ENCODE peak calls at places on chromosomes 5 and 9, in ten cellular contexts. G is cardiac fibroblast, A is colonic mucosa, Q is GM20000, T is BE2C, N is HL-60, R is GM12878, S is RWPE1, F is brain microvascular endothelial cell, P is breast epithelium. K is an unnamed sample.

GRCh38 chr9:72203205-72203803 is 54.1 kb downstream of the GDA start:
- DNase-seq in G (peak), A (peak), Q (peak), T (peak), N (peak), R (no peak), S (peak), F (peak), P (no peak), K (no peak)

GRCh38 chr9:137878146-137878941 is 762 bp downstream of the CACNA1B start:
- DNase-seq in G (peak), A (no peak), Q (peak), T (no peak), N (no peak), R (no peak), S (peak), F (peak), P (no peak), K (no peak)

GRCh38 chr5:57232293-57233033 is 58.6 kb downstream of the GPBP1 start:
- DNase-seq in G (peak), A (no peak), Q (no peak), T (no peak), N (no peak), R (no peak), S (no peak), F (no peak), P (no peak), K (no peak)

GRCh38 chr5:671459-672328 is 21.5 kb downstream of the TPPP start:
- DNase-seq in G (peak), A (peak), Q (peak), T (peak), N (peak), R (no peak), S (peak), F (peak), P (no peak), K (no peak)

GRCh38 chr5:135026645-135027317 is 7.2 kb downstream of the PITX1 start:
- DNase-seq in G (no peak), A (no peak), Q (no peak), T (no peak), N (no peak), R (no peak), S (no peak), F (no peak), P (no peak), K (no peak)

GRCh38 chr9:33143241-33143642 is 23.9 kb downstream of the B4GALT1 start:
- DNase-seq in G (peak), A (no peak), Q (no peak), T (no peak), N (peak), R (no peak), S (no peak), F (no peak), P (no peak), K (peak)

GRCh38 chr9:86303316-86303975 is 21.1 kb upstream of the ISCA1 start:
- DNase-seq in G (peak), A (no peak), Q (no peak), T (no peak), N (no peak), R (no peak), S (peak), F (no peak), P (no peak), K (no peak)

GRCh38 chr9:136927343-136928261 is 16.9 kb downstream of the FBXW5 start:
- DNase-seq in G (peak), A (no peak), Q (no peak), T (no peak), N (no peak), R (no peak), S (no peak), F (peak), P (no peak), K (no peak)

GRCh38 chr5:154249786-154250185 is 59.3 kb downstream of the GALNT10 start:
- DNase-seq in G (no peak), A (no peak), Q (no peak), T (no peak), N (no peak), R (no peak), S (no peak), F (no peak), P (no peak), K (no peak)

GRCh38 chr9:98195671-98196070 is 3.2 kb upstream of the CORO2A start:
- DNase-seq in G (no peak), A (no peak), Q (no peak), T (no peak), N (no peak), R (no peak), S (no peak), F (no peak), P (no peak), K (no peak)

GRCh38 chr9:104895572-104895971 is 32.4 kb downstream of the ABCA1 start:
- DNase-seq in G (peak), A (no peak), Q (no peak), T (no peak), N (no peak), R (no peak), S (peak), F (peak), P (no peak), K (no peak)

GRCh38 chr9:130845901-130846381 is 10.9 kb downstream of the ABL1 start:
- DNase-seq in G (peak), A (no peak), Q (no peak), T (no peak), N (no peak), R (no peak), S (peak), F (peak), P (no peak), K (no peak)

GRCh38 chr5:174446988-174447387 is 277.4 kb upstream of the MSX2 start:
- DNase-seq in G (no peak), A (no peak), Q (no peak), T (no peak), N (no peak), R (no peak), S (no peak), F (no peak), P (no peak), K (no peak)

GRCh38 chr5:103434057-103434456 is 128.5 kb downstream of the NUDT12 start:
- DNase-seq in G (no peak), A (no peak), Q (no peak), T (peak), N (no peak), R (no peak), S (no peak), F (no peak), P (no peak), K (no peak)

GRCh38 chr5:158751961-158752655 is 347.6 kb downstream of the EBF1 start:
- DNase-seq in G (no peak), A (no peak), Q (peak), T (no peak), N (no peak), R (peak), S (no peak), F (no peak), P (no peak), K (no peak)

GRCh38 chr5:144121577-144121976 is 48.9 kb downstream of the YIPF5 start:
- DNase-seq in G (peak), A (no peak), Q (no peak), T (no peak), N (no peak), R (no peak), S (no peak), F (no peak), P (no peak), K (no peak)

GRCh38 chr5:169889572-169889971 is 90.7 kb downstream of the INSYN2B start:
- DNase-seq in G (no peak), A (no peak), Q (no peak), T (no peak), N (no peak), R (no peak), S (no peak), F (no peak), P (no peak), K (no peak)

GRCh38 chr9:26870292-26870691 is 22.3 kb downstream of the CAAP1 start:
- DNase-seq in G (peak), A (no peak), Q (no peak), T (no peak), N (no peak), R (no peak), S (no peak), F (peak), P (no peak), K (no peak)

GRCh38 chr9:101639301-101639700 is 44.5 kb upstream of the PPP3R2 start:
- DNase-seq in G (no peak), A (no peak), Q (no peak), T (no peak), N (no peak), R (no peak), S (no peak), F (no peak), P (no peak), K (no peak)

GRCh38 chr5:38450627-38451371 is 105.6 kb downstream of the LIFR start:
- DNase-seq in G (no peak), A (no peak), Q (no peak), T (no peak), N (no peak), R (no peak), S (no peak), F (no peak), P (no peak), K (no peak)

DNA sequence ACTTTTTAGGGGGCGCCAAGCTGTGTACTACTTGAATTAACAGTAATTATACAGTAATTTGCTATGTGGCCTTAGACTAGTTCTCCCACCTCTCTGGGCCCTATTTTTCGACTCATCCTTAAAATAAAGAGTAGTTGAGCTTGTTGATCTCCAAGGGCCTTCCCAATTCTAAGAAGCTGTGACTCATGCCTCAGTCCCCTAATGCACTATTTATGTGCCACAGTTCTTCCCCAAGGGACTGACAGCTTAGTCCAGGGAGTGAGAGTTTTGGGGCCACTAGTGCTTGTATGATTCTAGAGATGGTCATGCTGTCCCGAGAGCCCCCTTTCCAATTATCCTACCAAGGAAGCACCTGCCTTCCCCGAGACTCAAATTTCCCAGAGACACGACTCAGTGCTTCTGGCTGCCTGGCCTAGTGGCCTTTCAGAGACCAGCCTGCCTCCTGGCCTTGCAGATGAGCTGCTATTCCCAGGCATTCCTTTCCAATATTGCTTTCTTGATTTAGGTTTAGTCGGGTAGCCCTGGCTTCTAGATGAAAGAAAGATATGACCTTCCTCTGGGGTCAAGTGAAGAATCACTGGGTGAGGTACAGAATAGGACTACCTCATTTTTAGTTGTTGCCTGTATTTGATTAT is 149.8 kb downstream of the PAPPA start:
- DNase-seq in G (peak), A (no peak), Q (no peak), T (no peak), N (no peak), R (no peak), S (no peak), F (no peak), P (no peak), K (no peak)
- TF ChIP-seq CTCF in G (no peak), A (no peak), Q (no peak), T (no peak), N (no peak), R (no peak), S (no peak), F (no peak), P (no peak), K (no peak)

GRCh38 chr9:84862786-84863185 is 193.3 kb downstream of the NTRK2 start:
- DNase-seq in G (peak), A (no peak), Q (no peak), T (no peak), N (no peak), R (no peak), S (peak), F (peak), P (no peak), K (no peak)
- TF ChIP-seq CTCF in G (no peak), A (no peak), Q (no peak), T (no peak), N (no peak), R (no peak), S (no peak), F (no peak), P (no peak), K (no peak)

DNA sequence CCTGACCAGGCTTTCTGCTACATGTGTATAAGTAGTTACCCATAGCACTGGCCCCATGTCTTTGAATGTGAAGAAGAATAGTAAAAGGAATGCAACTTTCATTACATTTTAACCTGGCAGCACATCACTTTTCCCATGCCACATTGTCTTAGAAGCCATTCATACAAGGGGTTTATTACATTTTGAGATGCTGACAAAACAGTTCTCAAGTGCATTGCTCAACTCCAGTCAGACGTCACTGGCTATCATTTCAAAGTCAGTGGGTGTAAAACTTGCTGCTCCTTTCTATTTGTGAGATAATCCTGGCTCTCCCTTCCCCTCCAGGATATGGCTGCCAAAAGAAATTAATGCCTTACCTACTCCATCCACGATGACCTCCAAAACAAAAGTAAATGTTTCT is 97.0 kb upstream of the VCAN start:
- DNase-seq in G (peak), A (no peak), Q (no peak), T (no peak), N (no peak), R (no peak), S (no peak), F (no peak), P (no peak), K (no peak)
- TF ChIP-seq CTCF in G (no peak), A (no peak), Q (no peak), T (no peak), N (no peak), R (no peak), S (no peak), F (no peak), P (no peak), K (no peak)

GRCh38 chr5:55855509-55855908 is 4.4 kb downstream of the IL31RA start:
- DNase-seq in G (peak), A (no peak), Q (peak), T (no peak), N (no peak), R (no peak), S (no peak), F (no peak), P (no peak), K (no peak)
- TF ChIP-seq CTCF in G (no peak), A (no peak), Q (no peak), T (no peak), N (no peak), R (no peak), S (no peak), F (peak), P (no peak), K (no peak)

DNA sequence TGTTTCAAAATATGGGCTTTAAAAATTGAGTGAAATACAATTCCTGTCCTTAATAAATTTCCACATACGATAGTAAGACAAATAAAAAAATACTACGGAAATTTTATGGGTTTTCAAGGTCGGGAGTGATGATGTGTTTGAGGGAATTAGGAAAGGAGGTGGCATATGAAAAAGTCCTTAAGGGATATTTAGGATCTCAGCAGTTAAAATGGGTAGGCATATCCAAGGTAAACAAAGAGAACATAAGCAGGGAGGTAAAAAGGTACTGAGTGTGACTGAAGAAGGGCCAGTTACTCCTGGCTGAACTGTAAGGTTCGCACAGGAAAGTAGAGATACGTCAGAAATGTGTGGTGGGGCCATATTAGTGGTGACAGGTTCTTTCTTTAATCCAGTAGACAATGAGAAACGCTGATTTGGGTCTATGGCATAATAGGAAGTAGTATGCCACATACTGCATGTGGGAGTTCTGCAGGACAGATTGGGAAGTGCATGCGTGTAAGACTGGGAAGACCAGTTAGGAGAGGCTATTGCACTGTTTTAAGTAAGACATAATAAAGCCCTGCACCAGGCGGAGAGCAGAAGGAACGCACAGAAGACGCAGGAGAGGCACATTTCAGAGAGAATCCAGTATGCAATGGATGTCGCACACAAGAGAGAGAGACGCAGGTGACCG is 932 bp upstream of the HMGCR start:
- DNase-seq in G (peak), A (peak), Q (peak), T (peak), N (no peak), R (peak), S (peak), F (peak), P (peak), K (no peak)
- TF ChIP-seq CTCF in G (peak), A (peak), Q (no peak), T (peak), N (no peak), R (peak), S (no peak), F (peak), P (peak), K (no peak)

GRCh38 chr9:127196826-127197145 is 67.8 kb upstream of the GARNL3 start:
- DNase-seq in G (no peak), A (no peak), Q (no peak), T (no peak), N (no peak), R (no peak), S (no peak), F (no peak), P (no peak), K (no peak)

GRCh38 chr9:127198587-127198986 is 66.0 kb upstream of the GARNL3 start:
- DNase-seq in G (no peak), A (no peak), Q (no peak), T (no peak), N (no peak), R (no peak), S (no peak), F (no peak), P (no peak), K (no peak)

GRCh38 chr9:127195976-127196825 is 68.4 kb upstream of the GARNL3 start:
- DNase-seq in G (no peak), A (no peak), Q (no peak), T (no peak), N (no peak), R (no peak), S (no peak), F (no peak), P (no peak), K (no peak)

GRCh38 chr9:127197861-127198430 is 66.6 kb upstream of the GARNL3 start:
- DNase-seq in G (no peak), A (no peak), Q (no peak), T (no peak), N (no peak), R (no peak), S (no peak), F (no peak), P (no peak), K (no peak)

GRCh38 chr9:127197186-127197860 is 67.3 kb upstream of the GARNL3 start:
- DNase-seq in G (no peak), A (no peak), Q (no peak), T (no peak), N (no peak), R (no peak), S (no peak), F (no peak), P (no peak), K (no peak)
- TF ChIP-seq CTCF in G (no peak), A (no peak), Q (no peak), T (no peak), N (no peak), R (no peak), S (no peak), F (no peak), P (no peak), K (no peak)

GRCh38 chr5:34007675-34008600 is at the start of gene AMACR:
- DNase-seq in G (peak), A (peak), Q (peak), T (peak), N (peak), R (peak), S (peak), F (peak), P (peak), K (peak)
- TF ChIP-seq CTCF in G (no peak), A (no peak), Q (no peak), T (no peak), N (no peak), R (peak), S (no peak), F (no peak), P (no peak), K (no peak)

GRCh38 chr5:163473613-163474243 is 13.3 kb downstream of the HMMR start:
- DNase-seq in G (peak), A (no peak), Q (no peak), T (no peak), N (no peak), R (no peak), S (peak), F (no peak), P (no peak), K (no peak)
- TF ChIP-seq CTCF in G (peak), A (no peak), Q (no peak), T (no peak), N (no peak), R (peak), S (peak), F (peak), P (peak), K (no peak)

GRCh38 chr9:20407013-20407412 is 215.3 kb downstream of the MLLT3 start:
- DNase-seq in G (peak), A (no peak), Q (no peak), T (no peak), N (no peak), R (no peak), S (no peak), F (no peak), P (no peak), K (no peak)
- TF ChIP-seq CTCF in G (no peak), A (no peak), Q (no peak), T (no peak), N (no peak), R (no peak), S (no peak), F (peak), P (no peak), K (no peak)

GRCh38 chr5:136064510-136064909 is 35.7 kb downstream of the TGFBI start:
- DNase-seq in G (peak), A (no peak), Q (no peak), T (no peak), N (no peak), R (no peak), S (no peak), F (no peak), P (no peak), K (no peak)

GRCh38 chr5:136061630-136062381 is 33.0 kb downstream of the TGFBI start:
- DNase-seq in G (no peak), A (no peak), Q (no peak), T (no peak), N (no peak), R (no peak), S (no peak), F (no peak), P (no peak), K (no peak)

GRCh38 chr5:136060963-136061362 is 32.2 kb downstream of the TGFBI start:
- DNase-seq in G (no peak), A (no peak), Q (no peak), T (no peak), N (no peak), R (no peak), S (no peak), F (no peak), P (no peak), K (no peak)

GRCh38 chr5:136063778-136064465 is 35.1 kb downstream of the TGFBI start:
- DNase-seq in G (no peak), A (no peak), Q (no peak), T (no peak), N (no peak), R (no peak), S (no peak), F (no peak), P (no peak), K (no peak)

DNA sequence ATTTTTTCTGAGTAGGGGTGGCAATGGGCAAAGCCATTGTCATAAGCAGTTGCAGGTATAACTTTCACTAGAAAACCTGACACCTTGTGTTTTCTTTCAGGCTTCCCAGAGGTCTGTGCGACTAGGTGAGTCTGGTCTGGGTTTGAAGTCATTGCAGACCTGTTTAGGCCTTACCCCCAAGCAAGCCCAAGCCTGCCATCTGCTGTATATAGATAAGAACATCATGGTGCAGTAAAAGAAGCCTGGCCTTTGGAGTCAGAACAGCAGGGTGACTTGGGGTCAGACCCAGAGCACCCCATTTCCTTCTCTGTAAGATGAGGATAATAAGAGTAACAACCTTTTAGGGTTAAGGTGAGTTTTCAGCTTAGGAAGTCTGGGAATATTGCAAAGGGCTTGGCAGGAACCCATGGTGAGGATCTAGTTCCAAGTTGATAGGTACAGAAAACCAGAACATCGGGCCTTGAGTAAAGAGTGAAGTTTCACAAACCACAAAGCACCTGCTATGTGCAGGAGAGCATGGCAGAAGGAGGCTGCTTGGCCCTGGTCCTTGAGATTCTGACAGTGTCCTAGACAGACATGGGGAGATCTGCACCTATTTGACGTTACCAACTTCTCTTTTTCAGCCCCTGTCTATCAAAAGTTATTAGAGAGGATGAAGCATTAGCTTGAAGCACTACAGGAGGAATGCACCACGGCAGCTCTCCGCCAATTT is 33.9 kb downstream of the TGFBI start:
- DNase-seq in G (peak), A (no peak), Q (no peak), T (peak), N (peak), R (no peak), S (peak), F (no peak), P (no peak), K (no peak)
- TF ChIP-seq CTCF in G (peak), A (peak), Q (no peak), T (peak), N (no peak), R (peak), S (no peak), F (peak), P (no peak), K (no peak)

K was measured in omental fat pad.